ENCODE peak calls at places on chromosome 6, in ten cellular contexts. T is AG04450; U is hepatocyte; F is GM23338; L is HL-60; N is right atrium auricular region; X is brain microvascular endothelial cell; D is left lung; M is CD8-positive, alpha-beta T cell; P is tibial nerve. O is an unnamed sample.

GRCh38 chr6:7706269-7706668 is 19.6 kb upstream of the BMP6 start:
- DNase-seq in T (no peak), U (no peak), F (no peak), L (no peak), N (no peak), X (no peak), D (no peak), M (no peak), P (no peak), O (no peak)

GRCh38 chr6:42045538-42046460 is 4.5 kb upstream of the TAF8 start:
- DNase-seq in T (no peak), U (peak; percentile 85), F (peak; percentile 84), L (no peak), N (peak; percentile 95), X (peak; percentile 89), D (peak; percentile 91), M (peak; percentile 66), P (peak; percentile 92), O (peak; percentile 89)

GRCh38 chr6:139371421-139372253 is 2.8 kb downstream of the CITED2 start:
- DNase-seq in T (no peak), U (no peak), F (no peak), L (no peak), N (no peak), X (no peak), D (no peak), M (no peak), P (no peak), O (no peak)

GRCh38 chr6:144417686-144418085 is 132.6 kb downstream of the UTRN start:
- DNase-seq in T (no peak), U (no peak), F (no peak), L (no peak), N (no peak), X (no peak), D (no peak), M (no peak), P (no peak), O (no peak)

GRCh38 chr6:140344149-140344913 is 969.9 kb upstream of the CITED2 start:
- DNase-seq in T (no peak), U (no peak), F (no peak), L (no peak), N (no peak), X (peak; percentile 5), D (no peak), M (no peak), P (no peak), O (peak; percentile 13)

GRCh38 chr6:90484903-90485302 is 102.0 kb downstream of the MAP3K7 start:
- DNase-seq in T (no peak), U (no peak), F (peak; percentile 56), L (no peak), N (no peak), X (no peak), D (no peak), M (no peak), P (no peak), O (no peak)

GRCh38 chr6:68719761-68720160 is 84.7 kb downstream of the ADGRB3 start:
- DNase-seq in T (no peak), U (no peak), F (no peak), L (no peak), N (no peak), X (no peak), D (no peak), M (no peak), P (no peak), O (no peak)

GRCh38 chr6:33717857-33718552 is 6.5 kb upstream of the UQCC2 start:
- DNase-seq in T (no peak), U (peak; percentile 61), F (no peak), L (no peak), N (no peak), X (no peak), D (no peak), M (no peak), P (no peak), O (no peak)

GRCh38 chr6:82570083-82570482 is 206.5 kb downstream of the TPBG start:
- DNase-seq in T (no peak), U (no peak), F (no peak), L (no peak), N (no peak), X (no peak), D (no peak), M (no peak), P (no peak), O (no peak)

GRCh38 chr6:136921521-136921935 is 573 bp upstream of the SLC35D3 start:
- DNase-seq in T (no peak), U (peak; percentile 19), F (peak; percentile 49), L (no peak), N (no peak), X (no peak), D (no peak), M (no peak), P (no peak), O (peak; percentile 14)

GRCh38 chr6:73394577-73395354 is at the start of gene DDX43:
- DNase-seq in T (no peak), U (no peak), F (peak; percentile 77), L (no peak), N (peak; percentile 61), X (no peak), D (peak; percentile 59), M (peak; percentile 21), P (peak; percentile 64), O (peak; percentile 88)

GRCh38 chr6:143594647-143595046 is 83.1 kb upstream of the PHACTR2 start:
- DNase-seq in T (peak; percentile 27), U (peak; percentile 19), F (no peak), L (no peak), N (no peak), X (peak; percentile 11), D (no peak), M (no peak), P (no peak), O (no peak)

GRCh38 chr6:4021862-4022715 is 56.8 kb downstream of the FAM217A start:
- DNase-seq in T (no peak), U (no peak), F (no peak), L (no peak), N (no peak), X (no peak), D (no peak), M (no peak), P (no peak), O (no peak)

GRCh38 chr6:158040051-158040803 is 58.6 kb downstream of the SYNJ2 start:
- DNase-seq in T (peak; percentile 97), U (peak; percentile 84), F (no peak), L (peak; percentile 57), N (no peak), X (peak; percentile 98), D (no peak), M (no peak), P (no peak), O (peak; percentile 75)

GRCh38 chr6:168335341-168335740 is 15.8 kb upstream of the DACT2 start:
- DNase-seq in T (no peak), U (no peak), F (no peak), L (no peak), N (no peak), X (no peak), D (no peak), M (no peak), P (no peak), O (no peak)

GRCh38 chr6:111857674-111858337 is 15.4 kb downstream of the FYN start:
- DNase-seq in T (no peak), U (no peak), F (no peak), L (no peak), N (no peak), X (no peak), D (no peak), M (no peak), P (no peak), O (no peak)

GRCh38 chr6:121237859-121238258 is 96.4 kb downstream of the TBC1D32 start:
- DNase-seq in T (no peak), U (no peak), F (no peak), L (no peak), N (no peak), X (no peak), D (no peak), M (no peak), P (no peak), O (no peak)

GRCh38 chr6:43831211-43831610 is 61.2 kb downstream of the VEGFA start:
- DNase-seq in T (no peak), U (peak; percentile 68), F (peak; percentile 23), L (no peak), N (no peak), X (no peak), D (no peak), M (no peak), P (no peak), O (no peak)
- TF ChIP-seq CTCF in T (no peak), U (no peak), F (no peak), L (no peak), N (no peak), X (no peak), D (no peak), M (no peak), P (no peak), O (no peak)

GRCh38 chr6:20790032-20790791 is 256.0 kb downstream of the CDKAL1 start:
- DNase-seq in T (no peak), U (no peak), F (no peak), L (no peak), N (no peak), X (peak; percentile 16), D (no peak), M (no peak), P (no peak), O (no peak)
- H3K27ac ChIP-seq in T (no peak overlapping the region), U (no peak overlapping the region), F (no peak overlapping the region), L (no peak overlapping the region), N (no peak overlapping the region), X (no peak overlapping the region), D (no peak overlapping the region), M (no peak overlapping the region), P (no peak overlapping the region), O (no peak overlapping the region)

GRCh38 chr6:47014401-47014800 is 27.7 kb downstream of the ADGRF1 start:
- DNase-seq in T (no peak), U (no peak), F (no peak), L (no peak), N (no peak), X (no peak), D (no peak), M (no peak), P (no peak), O (no peak)

GRCh38 chr6:47005486-47005885 is 36.6 kb downstream of the ADGRF1 start:
- DNase-seq in T (no peak), U (no peak), F (no peak), L (no peak), N (no peak), X (no peak), D (no peak), M (no peak), P (no peak), O (no peak)

GRCh38 chr6:47007657-47008396 is 34.3 kb downstream of the ADGRF1 start:
- DNase-seq in T (no peak), U (no peak), F (no peak), L (no peak), N (no peak), X (no peak), D (no peak), M (no peak), P (no peak), O (no peak)

GRCh38 chr6:47008397-47008763 is 33.8 kb downstream of the ADGRF1 start:
- DNase-seq in T (no peak), U (no peak), F (no peak), L (no peak), N (no peak), X (no peak), D (no peak), M (no peak), P (no peak), O (no peak)

GRCh38 chr6:47009583-47009982 is 32.5 kb downstream of the ADGRF1 start:
- DNase-seq in T (no peak), U (no peak), F (peak; percentile 23), L (no peak), N (no peak), X (no peak), D (no peak), M (no peak), P (no peak), O (no peak)
- TF ChIP-seq CTCF in T (no peak), U (no peak), F (peak; percentile 66), L (no peak), N (no peak), X (no peak), D (no peak), M (no peak), P (no peak), O (no peak)

GRCh38 chr6:31579546-31580445 is 2.4 kb downstream of the LTB start:
- DNase-seq in T (no peak), U (no peak), F (no peak), L (no peak), N (no peak), X (no peak), D (no peak), M (no peak), P (no peak), O (no peak)
- H3K27ac ChIP-seq in T (no peak overlapping the region), U (no peak overlapping the region), F (no peak overlapping the region), L (no peak overlapping the region), N (no peak overlapping the region), X (no peak overlapping the region), D (no peak overlapping the region), M (peak overlapping the region; percentile 77), P (no peak overlapping the region), O (no peak overlapping the region)